ENCODE peak calls at places on chromosomes 16 and 17, in four cellular contexts. U is A549, K is K562, N is GM12878. Q is an unnamed sample.

GRCh38 chr17:17075037-17075755 is 32.9 kb downstream of the MPRIP start:
- DNase-seq in K (no peak), U (no peak), N (no peak), Q (no peak)

GRCh38 chr17:57989011-57989345 is 924 bp upstream of the VEZF1 start:
- DNase-seq in K (peak; percentile 37), N (no peak), U (peak; percentile 62), Q (no peak)

GRCh38 chr16:89864421-89864820 is 9.0 kb upstream of the TCF25 start:
- DNase-seq in U (no peak), K (no peak), N (no peak), Q (no peak)

GRCh38 chr17:74734256-74734655 is 2.8 kb upstream of the RAB37 start:
- DNase-seq in N (no peak), K (no peak), U (no peak), Q (no peak)

GRCh38 chr17:6752068-6752909 is 3.6 kb upstream of the XAF1 start:
- DNase-seq in U (no peak), N (no peak), K (no peak), Q (no peak)

GRCh38 chr17:59845595-59846390 is 47.0 kb downstream of the TUBD1 start:
- DNase-seq in K (peak; percentile 44), N (no peak), U (peak; percentile 72), Q (no peak)

GRCh38 chr16:24139282-24139681 is 116.9 kb upstream of the CACNG3 start:
- DNase-seq in N (no peak), U (no peak), K (peak; percentile 26), Q (no peak)

GRCh38 chr16:4057439-4057877 is 58.8 kb downstream of the ADCY9 start:
- DNase-seq in K (no peak), U (no peak), N (no peak), Q (no peak)

GRCh38 chr16:86928517-86929148 is 350.3 kb downstream of the FOXL1 start:
- DNase-seq in K (no peak), U (no peak), N (no peak), Q (no peak)

GRCh38 chr17:50210249-50211225 is 9.1 kb upstream of the COL1A1 start:
- DNase-seq in K (peak; percentile 73), U (peak; percentile 85), N (no peak), Q (peak; percentile 44)
- TF ChIP-seq USF2 in K (no peak), U (no peak), N (no peak), Q (no peak)

GRCh38 chr17:50871369-50871768 is 5.2 kb upstream of the TOB1 start:
- DNase-seq in N (no peak), K (no peak), U (no peak), Q (no peak)
- TF ChIP-seq ESRRA in N (no peak), K (no peak), U (no peak), Q (no peak)

GRCh38 chr17:63476857-63477470 is at the start of gene ACE:
- DNase-seq in K (peak; percentile 80), N (no peak), U (peak; percentile 58), Q (peak; percentile 77)
- TF ChIP-seq USF2 in K (no peak), N (no peak), U (no peak), Q (no peak)

DNA sequence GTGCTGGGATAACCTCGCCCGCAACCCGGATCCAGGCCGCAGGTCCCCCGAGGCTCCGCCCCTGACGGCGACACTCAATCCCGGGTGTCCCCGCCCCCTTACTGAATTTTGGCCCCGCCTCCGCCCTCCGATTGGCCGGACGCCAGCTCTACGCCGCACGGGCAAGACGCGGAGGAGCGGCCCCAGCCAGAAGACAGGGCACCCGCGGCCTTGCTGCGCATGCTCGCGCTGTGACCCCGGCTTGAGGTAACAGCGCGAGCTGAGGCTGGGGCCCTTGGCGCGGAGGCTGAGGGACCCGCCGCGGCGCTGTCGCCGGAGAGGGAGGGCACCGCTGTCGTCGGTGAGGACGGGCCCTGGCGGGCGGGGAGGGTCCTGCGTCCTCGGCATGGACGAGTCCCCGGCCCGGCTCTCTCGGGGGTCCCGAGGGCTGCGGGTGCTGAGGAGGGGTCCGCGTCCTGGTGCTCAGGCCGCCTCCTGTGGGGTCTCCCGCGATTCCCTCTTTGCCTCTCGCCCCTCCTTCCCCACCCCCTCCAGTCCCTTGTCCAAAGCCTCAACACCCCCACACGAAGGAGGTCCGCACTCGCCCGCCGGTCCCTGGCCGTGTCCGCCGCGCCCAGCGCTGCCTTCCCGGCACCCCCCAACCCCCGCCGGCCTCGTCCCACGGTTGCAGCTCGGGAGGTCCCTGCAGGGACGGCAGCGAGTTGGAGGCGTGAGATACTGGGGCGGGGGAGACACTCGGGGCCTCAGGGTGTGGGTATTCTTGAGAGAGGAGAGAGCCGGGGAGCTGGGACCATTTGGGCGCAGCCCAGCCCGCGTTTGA is at the start of gene FLYWCH2:
- DNase-seq in N (peak; percentile 90), K (peak; percentile 96), U (peak; percentile 83), Q (peak; percentile 100)
- TF ChIP-seq ESRRA in N (no peak), K (peak; percentile 70), U (no peak), Q (no peak)

GRCh38 chr17:63279498-63280230 is 166.4 kb downstream of the CYB561 start:
- DNase-seq in U (no peak), N (no peak), K (no peak), Q (no peak)
- TF ChIP-seq USF2 in U (no peak), N (no peak), K (no peak), Q (no peak)

DNA sequence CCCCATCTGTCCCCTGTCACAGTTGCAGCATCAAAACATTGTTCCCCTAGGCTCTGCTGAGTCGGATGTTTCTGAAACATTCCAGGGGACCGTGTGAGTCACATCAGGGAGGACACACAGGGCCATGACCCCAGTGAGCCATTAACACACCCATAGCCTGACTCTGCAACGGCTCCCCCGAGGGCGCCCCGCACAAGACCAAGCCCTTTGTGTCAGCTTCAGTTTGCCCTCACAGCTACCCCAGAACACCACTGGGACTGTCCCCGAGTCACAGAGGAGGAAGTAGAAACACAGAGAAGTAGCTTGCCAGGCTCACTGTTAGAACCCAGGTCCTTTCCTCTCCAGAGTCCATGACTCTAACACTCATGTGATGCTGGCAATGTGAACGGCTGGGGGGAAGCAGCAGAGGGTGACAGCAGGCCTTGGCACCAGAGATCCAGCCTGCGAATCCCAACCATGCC is 63.2 kb upstream of the HSBP1 start:
- DNase-seq in K (no peak), N (no peak), U (no peak), Q (no peak)
- TF ChIP-seq ESRRA in K (no peak), N (no peak), U (no peak), Q (no peak)

DNA sequence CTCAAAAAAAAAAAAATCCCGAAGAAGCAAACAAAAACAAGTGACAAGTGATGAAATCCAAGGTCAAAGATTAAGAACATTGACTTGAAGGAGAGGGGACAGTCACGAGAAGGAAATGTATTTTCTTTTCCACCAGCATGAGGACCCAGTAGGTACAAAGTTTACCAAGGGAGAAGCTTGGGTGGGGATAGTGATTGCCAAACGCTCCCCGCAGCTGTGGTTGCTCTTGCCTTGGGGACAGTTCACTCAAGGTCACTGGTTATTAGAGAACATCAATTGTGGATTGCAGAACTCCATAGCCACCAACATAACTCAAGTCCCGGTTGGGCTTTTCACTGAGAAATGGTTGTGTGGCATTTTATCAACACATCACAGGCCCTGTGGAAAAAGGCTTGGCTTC is 27.0 kb downstream of the RSL1D1 start:
- DNase-seq in N (no peak), K (no peak), U (no peak), Q (no peak)
- TF ChIP-seq USF2 in N (no peak), K (no peak), U (no peak), Q (no peak)

DNA sequence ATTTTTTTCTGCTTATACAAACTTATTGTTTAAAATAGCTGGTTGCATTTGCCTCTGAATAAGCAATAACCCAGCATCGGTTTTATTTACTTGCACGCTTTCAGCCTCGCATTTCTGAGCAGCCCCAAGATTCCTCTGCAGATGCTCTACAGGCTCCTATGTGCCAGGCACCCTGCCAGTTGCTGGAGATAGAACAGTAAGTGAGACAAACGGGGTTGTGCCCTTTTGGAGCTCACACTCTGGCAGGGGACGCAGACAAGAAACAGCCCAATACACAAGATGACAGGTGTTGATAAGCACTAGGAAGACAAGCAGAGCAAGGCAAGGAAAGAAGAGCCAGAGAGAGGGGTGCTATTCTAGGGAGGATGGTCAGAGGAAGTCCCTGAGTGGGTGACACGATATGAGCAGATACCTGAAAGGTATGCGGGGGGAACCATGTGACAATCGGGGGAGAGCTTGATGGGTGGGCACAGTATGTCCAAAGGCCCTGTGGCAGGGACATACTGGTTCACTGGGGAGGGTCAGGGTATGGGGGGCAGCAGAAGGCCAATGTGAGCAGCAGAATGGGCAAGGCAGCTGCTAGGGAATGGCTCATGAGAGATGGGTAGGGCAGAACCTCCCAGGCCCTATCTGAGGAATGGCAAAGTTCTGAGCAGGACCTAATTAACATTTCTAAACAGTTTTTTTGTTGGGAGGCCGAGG is 18.7 kb upstream of the ADORA2B start:
- DNase-seq in K (no peak), U (no peak), N (no peak), Q (no peak)
- TF ChIP-seq ESRRA in K (no peak), U (no peak), N (no peak), Q (no peak)

DNA sequence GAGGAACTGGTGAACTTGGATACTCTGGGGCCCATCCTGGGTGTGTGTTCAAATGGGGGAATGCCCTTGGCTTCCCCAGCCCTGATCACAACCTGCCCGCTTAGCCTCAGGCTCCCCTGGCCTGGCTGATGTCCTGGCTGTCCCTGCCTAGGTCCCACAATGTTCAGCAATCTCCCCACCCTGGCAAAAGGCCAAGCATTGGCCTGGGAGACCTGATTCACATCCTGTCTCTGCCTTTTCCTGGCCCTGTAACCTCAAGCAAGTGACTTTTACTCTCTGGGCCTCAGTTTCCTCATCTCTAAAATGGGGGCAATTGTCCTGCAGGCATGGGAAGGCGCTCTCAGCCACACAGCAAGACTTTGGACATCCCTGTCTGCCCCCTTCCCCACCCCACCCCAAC is 14.4 kb downstream of the CPNE2 start:
- DNase-seq in N (no peak), U (no peak), K (no peak), Q (no peak)
- TF ChIP-seq USF2 in N (no peak), U (no peak), K (no peak), Q (no peak)

DNA sequence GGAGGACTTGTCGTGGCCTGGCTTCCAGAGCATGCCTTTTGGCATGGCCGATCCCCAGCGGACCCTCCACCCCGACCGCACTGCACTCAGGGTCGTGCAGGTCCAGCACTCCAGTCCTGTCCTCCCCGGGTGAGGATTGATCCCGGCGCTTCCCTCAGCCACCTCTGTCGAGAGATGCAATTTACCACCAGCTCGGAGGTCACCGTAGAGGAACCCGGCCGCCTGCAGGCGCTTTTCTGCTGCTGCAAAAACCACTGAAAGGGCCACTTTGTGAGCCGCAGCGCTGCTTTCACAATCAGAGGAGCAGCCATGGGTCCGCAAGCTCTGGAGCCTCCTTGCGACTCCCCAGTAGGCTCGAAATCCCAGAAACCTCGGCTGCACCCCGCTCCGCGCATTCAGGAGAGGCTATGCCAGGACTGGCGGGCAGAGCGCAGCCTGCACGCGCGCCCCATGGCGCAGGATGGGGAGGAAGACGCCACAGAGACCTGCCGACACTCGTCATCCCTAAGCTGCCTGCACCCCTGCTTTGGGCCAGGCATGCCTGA is 134.2 kb downstream of the HS3ST2 start:
- DNase-seq in U (no peak), K (no peak), N (no peak), Q (peak; percentile 36)
- TF ChIP-seq ESRRA in U (no peak), K (no peak), N (no peak), Q (no peak)